ENCODE peak calls at places on chromosomes 16 and 17, in seven cellular contexts. V, I, U, N, X, S and K are unnamed samples.

GRCh38 chr16:50550035-50550434 is 1.8 kb downstream of the NKD1 start:
- DNase-seq in X (no peak), I (no peak), U (no peak), V (no peak), N (no peak), S (no peak), K (no peak)

GRCh38 chr17:48578616-48579560 is 738 bp upstream of the HOXB4 start:
- DNase-seq in V (no peak), I (no peak), U (no peak), X (no peak), S (no peak), N (no peak), K (no peak)

GRCh38 chr17:68462381-68463210 is 5.3 kb upstream of the WIPI1 start:
- DNase-seq in V (peak; percentile 23), I (peak; percentile 90), X (peak; percentile 31), S (peak; percentile 81), N (peak; percentile 51), U (peak; percentile 81), K (peak; percentile 71)

GRCh38 chr17:17412331-17412730 is 64.5 kb upstream of the MED9 start:
- DNase-seq in N (no peak), U (no peak), I (no peak), V (peak; percentile 67), S (no peak), X (no peak), K (no peak)

GRCh38 chr17:40151414-40151955 is 11.1 kb downstream of the CASC3 start:
- DNase-seq in U (no peak), X (no peak), V (no peak), S (no peak), N (no peak), I (no peak), K (no peak)

GRCh38 chr17:64118452-64118979 is 11.4 kb downstream of the ERN1 start:
- DNase-seq in U (peak; percentile 34), V (no peak), S (no peak), X (no peak), N (peak; percentile 16), I (peak; percentile 66), K (no peak)

GRCh38 chr17:8004899-8005298 is 2.5 kb downstream of the GUCY2D start:
- DNase-seq in U (no peak), S (no peak), I (no peak), V (no peak), N (no peak), X (no peak), K (no peak)

GRCh38 chr17:1413281-1413791 is 13.3 kb upstream of the YWHAE start:
- DNase-seq in S (peak; percentile 36), V (peak; percentile 54), N (no peak), X (peak; percentile 16), I (no peak), U (peak; percentile 33), K (peak; percentile 63)

GRCh38 chr16:57700801-57701551 is 6.4 kb downstream of the DRC7 start:
- DNase-seq in I (no peak), V (no peak), U (no peak), S (no peak), X (no peak), N (no peak), K (no peak)

GRCh38 chr17:47423406-47424295 is 99.9 kb downstream of the EFCAB13 start:
- DNase-seq in S (no peak), I (peak; percentile 1), X (no peak), N (no peak), U (peak; percentile 57), V (no peak), K (no peak)

GRCh38 chr16:3576211-3576610 is 992 bp downstream of the NLRC3 start:
- DNase-seq in X (no peak), N (no peak), V (no peak), U (no peak), S (no peak), I (no peak), K (no peak)